ENCODE peak calls at places on chromosomes 4 and X, in ten cellular contexts. I, Q, K, W, D, T, C, F, Z and B are unnamed samples.

GRCh38 chrX:39705299-39705698 is 392.5 kb downstream of the BCOR start:
- DNase-seq in T (peak; percentile 41), Z (no peak), W (peak; percentile 72), D (peak; percentile 11), K (no peak), F (peak; percentile 61), I (peak; percentile 58), Q (no peak), C (peak; percentile 14), B (peak; percentile 13)

GRCh38 chrX:103730746-103731508 is 20.2 kb downstream of the TMEM31 start:
- DNase-seq in D (no peak), I (no peak), W (no peak), T (no peak), Q (no peak), Z (no peak), F (no peak), C (no peak), K (no peak), B (no peak)

GRCh38 chr4:6250235-6250983 is 19.2 kb upstream of the WFS1 start:
- DNase-seq in D (no peak), I (no peak), K (peak; percentile 60), F (no peak), W (no peak), T (peak; percentile 7), Q (no peak), C (peak; percentile 77), Z (no peak), B (peak; percentile 50)

GRCh38 chr4:109296545-109296944 is 5.9 kb downstream of the COL25A1 start:
- DNase-seq in W (no peak), D (no peak), C (no peak), Z (no peak), T (no peak), F (no peak), Q (no peak), K (no peak), I (no peak), B (no peak)

GRCh38 chr4:129783596-129783995 is 687.6 kb downstream of the C4orf33 start:
- DNase-seq in K (no peak), I (no peak), F (no peak), W (no peak), Z (no peak), T (no peak), Q (no peak), C (no peak), D (no peak), B (no peak)

GRCh38 chr4:88352062-88352461 is 26.6 kb upstream of the HERC6 start:
- DNase-seq in T (peak; percentile 60), Q (no peak), F (no peak), I (no peak), K (no peak), C (no peak), Z (no peak), W (no peak), D (no peak), B (no peak)

GRCh38 chr4:151358266-151358665 is 32.9 kb upstream of the SH3D19 start:
- DNase-seq in C (no peak), W (no peak), Z (no peak), I (no peak), D (no peak), Q (no peak), K (no peak), F (no peak), T (no peak), B (no peak)

GRCh38 chrX:11629593-11630211 is 36.0 kb downstream of the ARHGAP6 start:
- DNase-seq in Q (no peak), T (peak; percentile 8), I (no peak), F (no peak), D (no peak), C (no peak), W (peak; percentile 41), K (no peak), Z (no peak), B (no peak)

GRCh38 chr4:147034372-147034771 is 88.7 kb upstream of the TTC29 start:
- DNase-seq in Z (no peak), D (no peak), W (no peak), T (no peak), F (no peak), C (no peak), K (no peak), I (no peak), Q (no peak), B (no peak)

GRCh38 chrX:16386126-16386525 is 218.8 kb downstream of the MAGEB17 start:
- DNase-seq in D (no peak), W (no peak), I (no peak), F (no peak), Z (no peak), C (no peak), T (no peak), K (no peak), Q (no peak), B (no peak)

GRCh38 chr4:85708468-85708867 is 233.5 kb downstream of the ARHGAP24 start:
- DNase-seq in T (no peak), Z (no peak), D (no peak), F (no peak), Q (no peak), W (no peak), C (no peak), K (no peak), I (no peak), B (no peak)

GRCh38 chr4:76639292-76639691 is 204.3 kb downstream of the SHROOM3 start:
- DNase-seq in W (no peak), C (no peak), T (no peak), F (no peak), Q (no peak), Z (no peak), I (no peak), K (no peak), D (no peak), B (no peak)

GRCh38 chrX:54386314-54386713 is 28.5 kb upstream of the WNK3 start:
- DNase-seq in T (no peak), Q (no peak), W (no peak), F (no peak), C (no peak), D (no peak), K (no peak), Z (no peak), I (no peak), B (no peak)

GRCh38 chr4:15953625-15954024 is 9.3 kb downstream of the FGFBP2 start:
- DNase-seq in D (no peak), I (no peak), Q (no peak), F (no peak), T (no peak), W (no peak), K (no peak), Z (no peak), C (no peak), B (no peak)

GRCh38 chr4:115152081-115152480 is 38.7 kb upstream of the NDST4 start:
- DNase-seq in W (no peak), Q (no peak), F (no peak), C (no peak), K (no peak), T (no peak), D (no peak), I (no peak), Z (no peak), B (no peak)

GRCh38 chrX:149871940-149872339 is 9.0 kb upstream of the MAGEA8 start:
- DNase-seq in K (peak; percentile 55), W (no peak), Q (peak; percentile 68), C (peak; percentile 63), T (no peak), D (peak; percentile 72), F (no peak), Z (peak; percentile 17), I (peak; percentile 32), B (no peak)

GRCh38 chrX:10649286-10649685 is 28.9 kb upstream of the MID1 start:
- DNase-seq in Z (no peak), W (no peak), I (no peak), T (no peak), Q (no peak), D (no peak), F (no peak), K (no peak), C (no peak), B (no peak)

GRCh38 chr4:7757501-7758443 is 181.9 kb downstream of the AFAP1 start:
- DNase-seq in W (peak; percentile 18), Z (no peak), K (no peak), T (no peak), F (no peak), D (no peak), I (no peak), Q (no peak), C (no peak), B (no peak)

GRCh38 chrX:29652484-29652883 is 562.9 kb upstream of the MAGEB2 start:
- DNase-seq in D (no peak), Q (no peak), Z (no peak), F (no peak), K (no peak), I (no peak), T (peak; percentile 52), C (no peak), W (no peak), B (no peak)

GRCh38 chrX:54530358-54530900 is 410 bp downstream of the GNL3L start:
- DNase-seq in K (no peak), I (no peak), D (no peak), F (no peak), Q (no peak), T (no peak), W (no peak), Z (no peak), C (no peak), B (no peak)

GRCh38 chr4:3465698-3466671 is 2.9 kb downstream of the DOK7 start:
- DNase-seq in C (no peak), D (no peak), T (no peak), I (no peak), Q (no peak), Z (no peak), F (peak; percentile 50), K (peak; percentile 52), W (no peak), B (no peak)

GRCh38 chr4:73721419-73721818 is 18.9 kb upstream of the CXCL8 start:
- DNase-seq in Q (no peak), F (no peak), K (no peak), T (no peak), C (no peak), W (no peak), I (no peak), Z (no peak), D (no peak), B (no peak)